ENCODE peak calls at places on chromosomes 7 and 10, in ten cellular contexts. One of them, this sample, is unnamed.

GRCh38 chr7:6227294-6227846 is 45.1 kb downstream of the CYTH3 start:
- DNase-seq in A549: no peak
- DNase-seq in vagina: no peak
- DNase-seq in tibial nerve: no peak
- DNase-seq in stomach: no peak
- DNase-seq in suprapubic skin: no peak
- DNase-seq in ovary: no peak
- DNase-seq in HCT116: no peak
- DNase-seq in adrenal gland: no peak
- DNase-seq in Peyer's patch: no peak
- DNase-seq in this sample: no peak

GRCh38 chr7:111210996-111211395 is 120.1 kb downstream of the LRRN3 start:
- DNase-seq in A549: no peak
- DNase-seq in vagina: no peak
- DNase-seq in suprapubic skin: no peak
- DNase-seq in adrenal gland: no peak
- DNase-seq in ovary: no peak
- DNase-seq in HCT116: no peak
- DNase-seq in stomach: no peak
- DNase-seq in Peyer's patch: no peak
- DNase-seq in tibial nerve: no peak
- DNase-seq in this sample: no peak

GRCh38 chr7:50393547-50394252 is 56.5 kb downstream of the FIGNL1 start:
- DNase-seq in vagina: no peak
- DNase-seq in adrenal gland: no peak
- DNase-seq in HCT116: no peak
- DNase-seq in tibial nerve: no peak
- DNase-seq in stomach: no peak
- DNase-seq in Peyer's patch: no peak
- DNase-seq in suprapubic skin: no peak
- DNase-seq in A549: no peak
- DNase-seq in ovary: no peak
- DNase-seq in this sample: no peak

GRCh38 chr7:6530626-6531491 is 20.4 kb downstream of the GRID2IP start:
- DNase-seq in stomach: peak
- DNase-seq in adrenal gland: no peak
- DNase-seq in HCT116: no peak
- DNase-seq in suprapubic skin: no peak
- DNase-seq in vagina: no peak
- DNase-seq in A549: no peak
- DNase-seq in tibial nerve: no peak
- DNase-seq in ovary: no peak
- DNase-seq in Peyer's patch: no peak
- DNase-seq in this sample: no peak

GRCh38 chr10:122560279-122560804 is at the start of gene DMBT1:
- DNase-seq in vagina: no peak
- DNase-seq in A549: no peak
- DNase-seq in adrenal gland: no peak
- DNase-seq in suprapubic skin: no peak
- DNase-seq in ovary: no peak
- DNase-seq in HCT116: no peak
- DNase-seq in Peyer's patch: no peak
- DNase-seq in tibial nerve: no peak
- DNase-seq in stomach: no peak
- DNase-seq in this sample: no peak

GRCh38 chr7:22255834-22256233 is 101.1 kb downstream of the RAPGEF5 start:
- DNase-seq in stomach: peak
- DNase-seq in tibial nerve: no peak
- DNase-seq in Peyer's patch: no peak
- DNase-seq in vagina: no peak
- DNase-seq in A549: no peak
- DNase-seq in suprapubic skin: no peak
- DNase-seq in HCT116: no peak
- DNase-seq in ovary: no peak
- DNase-seq in adrenal gland: no peak
- DNase-seq in this sample: no peak

GRCh38 chr10:104591451-104591850 is 49.6 kb upstream of the SORCS3 start:
- DNase-seq in A549: no peak
- DNase-seq in vagina: no peak
- DNase-seq in suprapubic skin: no peak
- DNase-seq in adrenal gland: no peak
- DNase-seq in ovary: no peak
- DNase-seq in tibial nerve: no peak
- DNase-seq in HCT116: no peak
- DNase-seq in stomach: no peak
- DNase-seq in Peyer's patch: no peak
- DNase-seq in this sample: no peak

GRCh38 chr10:107585630-107586029 is 421.1 kb upstream of the SORCS1 start:
- DNase-seq in suprapubic skin: no peak
- DNase-seq in stomach: no peak
- DNase-seq in HCT116: no peak
- DNase-seq in vagina: no peak
- DNase-seq in adrenal gland: no peak
- DNase-seq in ovary: no peak
- DNase-seq in A549: no peak
- DNase-seq in Peyer's patch: no peak
- DNase-seq in tibial nerve: no peak
- DNase-seq in this sample: no peak

GRCh38 chr7:158820656-158821055 is 8.7 kb downstream of the ESYT2 start:
- DNase-seq in Peyer's patch: no peak
- DNase-seq in HCT116: no peak
- DNase-seq in tibial nerve: no peak
- DNase-seq in stomach: no peak
- DNase-seq in vagina: no peak
- DNase-seq in suprapubic skin: no peak
- DNase-seq in ovary: no peak
- DNase-seq in A549: no peak
- DNase-seq in adrenal gland: no peak
- DNase-seq in this sample: no peak

GRCh38 chr7:158816271-158816670 is 13.0 kb downstream of the ESYT2 start:
- DNase-seq in vagina: no peak
- DNase-seq in suprapubic skin: no peak
- DNase-seq in adrenal gland: no peak
- DNase-seq in stomach: no peak
- DNase-seq in tibial nerve: no peak
- DNase-seq in HCT116: no peak
- DNase-seq in Peyer's patch: no peak
- DNase-seq in A549: no peak
- DNase-seq in ovary: no peak
- DNase-seq in this sample: no peak

GRCh38 chr7:158816995-158817394 is 12.3 kb downstream of the ESYT2 start:
- DNase-seq in adrenal gland: no peak
- DNase-seq in A549: no peak
- DNase-seq in stomach: peak
- DNase-seq in tibial nerve: no peak
- DNase-seq in vagina: no peak
- DNase-seq in ovary: no peak
- DNase-seq in Peyer's patch: peak
- DNase-seq in HCT116: no peak
- DNase-seq in suprapubic skin: no peak
- DNase-seq in this sample: no peak

GRCh38 chr7:158819571-158820203 is 9.6 kb downstream of the ESYT2 start:
- DNase-seq in adrenal gland: no peak
- DNase-seq in stomach: no peak
- DNase-seq in HCT116: no peak
- DNase-seq in tibial nerve: no peak
- DNase-seq in vagina: no peak
- DNase-seq in suprapubic skin: no peak
- DNase-seq in ovary: no peak
- DNase-seq in Peyer's patch: no peak
- DNase-seq in A549: no peak
- DNase-seq in this sample: no peak

DNA sequence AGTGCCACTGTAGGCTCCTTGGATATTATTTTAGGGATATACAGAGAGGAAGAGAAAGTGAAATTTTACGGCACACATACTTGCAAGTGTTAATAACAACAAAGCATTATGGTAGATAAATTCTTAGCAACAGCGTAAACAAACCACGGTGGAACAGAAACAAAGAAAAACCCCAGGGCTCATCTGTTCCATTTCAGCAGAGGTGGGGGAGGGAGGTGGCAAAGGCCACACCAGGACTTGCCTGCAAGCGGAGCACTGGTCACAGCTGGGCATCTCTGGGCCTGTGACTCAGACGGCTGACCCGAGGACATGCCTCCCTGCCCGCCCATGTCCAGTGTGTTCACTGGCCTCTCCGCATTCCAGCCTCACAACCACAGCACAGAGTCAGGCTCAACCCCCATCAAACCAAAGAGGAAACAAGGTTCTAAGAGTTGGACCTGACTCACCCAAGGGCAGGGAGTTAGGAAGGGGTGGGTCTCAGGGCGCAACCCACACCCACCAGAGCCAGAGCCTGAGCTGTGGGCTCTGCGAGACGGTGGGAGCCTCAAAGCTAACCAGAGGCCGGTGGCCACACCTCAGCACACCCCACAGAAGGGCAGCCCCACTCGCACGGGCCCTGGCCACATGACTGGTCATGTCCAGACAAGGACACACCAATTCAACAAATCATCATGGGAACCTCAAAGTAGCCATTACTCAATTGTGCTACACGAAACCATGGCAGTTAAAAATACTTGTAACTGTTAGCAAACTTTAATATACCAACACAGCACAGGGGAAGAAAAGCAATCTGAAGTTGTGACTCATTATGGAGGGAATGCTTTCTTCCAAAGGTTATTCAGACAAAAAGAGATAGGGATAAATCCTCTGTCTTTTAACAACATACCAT is 10.7 kb downstream of the ESYT2 start:
- DNase-seq in Peyer's patch: peak
- DNase-seq in HCT116: peak
- DNase-seq in A549: peak
- DNase-seq in tibial nerve: peak
- DNase-seq in stomach: peak
- DNase-seq in adrenal gland: peak
- DNase-seq in vagina: no peak
- DNase-seq in suprapubic skin: peak
- DNase-seq in ovary: peak
- DNase-seq in this sample: peak
- TF ChIP-seq POLR2A in Peyer's patch: no peak
- TF ChIP-seq POLR2A in HCT116: no peak
- TF ChIP-seq POLR2A in A549: peak
- TF ChIP-seq POLR2A in tibial nerve: no peak
- TF ChIP-seq POLR2A in stomach: no peak
- TF ChIP-seq POLR2A in adrenal gland: peak
- TF ChIP-seq POLR2A in vagina: no peak
- TF ChIP-seq POLR2A in suprapubic skin: peak
- TF ChIP-seq POLR2A in ovary: peak
- TF ChIP-seq POLR2A in this sample: peak

GRCh38 chr10:14470920-14471319 is 140.2 kb upstream of the FRMD4A start:
- DNase-seq in A549: no peak
- DNase-seq in HCT116: no peak
- DNase-seq in vagina: no peak
- DNase-seq in stomach: no peak
- DNase-seq in tibial nerve: no peak
- DNase-seq in ovary: no peak
- DNase-seq in suprapubic skin: no peak
- DNase-seq in adrenal gland: no peak
- DNase-seq in Peyer's patch: no peak
- DNase-seq in this sample: no peak
- TF ChIP-seq POLR2A in A549: no peak
- TF ChIP-seq POLR2A in HCT116: no peak
- TF ChIP-seq POLR2A in vagina: no peak
- TF ChIP-seq POLR2A in stomach: no peak
- TF ChIP-seq POLR2A in tibial nerve: no peak
- TF ChIP-seq POLR2A in ovary: no peak
- TF ChIP-seq POLR2A in suprapubic skin: no peak
- TF ChIP-seq POLR2A in adrenal gland: no peak
- TF ChIP-seq POLR2A in Peyer's patch: no peak
- TF ChIP-seq POLR2A in this sample: no peak

DNA sequence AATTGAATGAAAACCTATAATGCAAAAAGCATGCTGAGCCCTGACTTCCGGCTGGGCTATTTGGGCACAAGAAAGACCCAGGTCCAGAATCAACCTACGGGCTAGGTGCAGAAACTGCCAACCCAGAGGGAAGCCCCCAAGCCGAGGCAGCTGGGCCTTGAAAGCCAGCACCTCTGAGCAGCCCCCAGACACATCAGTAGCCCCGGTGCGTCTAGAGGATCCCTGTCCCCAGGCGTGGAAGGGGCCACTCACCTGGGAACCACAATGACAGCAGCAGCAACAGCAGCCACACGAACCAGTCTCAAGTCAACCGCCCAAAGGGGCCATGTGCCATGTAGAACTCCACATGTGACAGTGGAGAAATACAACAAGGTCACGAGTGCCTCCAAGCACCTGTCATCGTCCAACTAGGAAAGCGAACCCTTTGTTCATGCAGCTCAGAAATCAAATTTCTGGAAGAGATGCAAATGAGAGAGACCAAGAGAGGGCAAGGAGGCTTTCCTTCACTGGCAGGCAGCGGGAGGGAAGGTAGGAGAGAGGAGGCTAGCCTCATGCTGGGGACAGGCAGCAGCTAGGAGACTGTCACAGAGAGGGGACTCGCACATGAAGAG is 57.5 kb upstream of the CHST15 start:
- DNase-seq in vagina: no peak
- DNase-seq in Peyer's patch: no peak
- DNase-seq in adrenal gland: peak
- DNase-seq in tibial nerve: no peak
- DNase-seq in HCT116: no peak
- DNase-seq in A549: no peak
- DNase-seq in suprapubic skin: no peak
- DNase-seq in ovary: peak
- DNase-seq in stomach: no peak
- DNase-seq in this sample: no peak
- TF ChIP-seq POLR2A in vagina: no peak
- TF ChIP-seq POLR2A in Peyer's patch: no peak
- TF ChIP-seq POLR2A in adrenal gland: no peak
- TF ChIP-seq POLR2A in tibial nerve: no peak
- TF ChIP-seq POLR2A in HCT116: no peak
- TF ChIP-seq POLR2A in A549: no peak
- TF ChIP-seq POLR2A in suprapubic skin: no peak
- TF ChIP-seq POLR2A in ovary: no peak
- TF ChIP-seq POLR2A in stomach: no peak
- TF ChIP-seq POLR2A in this sample: no peak

GRCh38 chr7:140239653-140239935 is 62.8 kb upstream of the KDM7A start:
- DNase-seq in ovary: no peak
- DNase-seq in adrenal gland: no peak
- DNase-seq in tibial nerve: no peak
- DNase-seq in suprapubic skin: no peak
- DNase-seq in A549: no peak
- DNase-seq in HCT116: no peak
- DNase-seq in stomach: no peak
- DNase-seq in Peyer's patch: no peak
- DNase-seq in vagina: no peak
- DNase-seq in this sample: no peak

GRCh38 chr7:140236626-140237025 is 59.8 kb upstream of the KDM7A start:
- DNase-seq in A549: no peak
- DNase-seq in tibial nerve: no peak
- DNase-seq in suprapubic skin: no peak
- DNase-seq in stomach: no peak
- DNase-seq in HCT116: no peak
- DNase-seq in adrenal gland: no peak
- DNase-seq in vagina: no peak
- DNase-seq in ovary: no peak
- DNase-seq in Peyer's patch: no peak
- DNase-seq in this sample: no peak

GRCh38 chr7:140242057-140243031 is 65.6 kb upstream of the KDM7A start:
- DNase-seq in adrenal gland: peak
- DNase-seq in HCT116: no peak
- DNase-seq in stomach: peak
- DNase-seq in A549: no peak
- DNase-seq in vagina: no peak
- DNase-seq in ovary: no peak
- DNase-seq in tibial nerve: no peak
- DNase-seq in suprapubic skin: no peak
- DNase-seq in Peyer's patch: peak
- DNase-seq in this sample: no peak

GRCh38 chr7:140237390-140237789 is 60.6 kb upstream of the KDM7A start:
- DNase-seq in ovary: no peak
- DNase-seq in adrenal gland: no peak
- DNase-seq in tibial nerve: no peak
- DNase-seq in suprapubic skin: no peak
- DNase-seq in HCT116: no peak
- DNase-seq in Peyer's patch: no peak
- DNase-seq in stomach: no peak
- DNase-seq in A549: no peak
- DNase-seq in vagina: no peak
- DNase-seq in this sample: no peak

DNA sequence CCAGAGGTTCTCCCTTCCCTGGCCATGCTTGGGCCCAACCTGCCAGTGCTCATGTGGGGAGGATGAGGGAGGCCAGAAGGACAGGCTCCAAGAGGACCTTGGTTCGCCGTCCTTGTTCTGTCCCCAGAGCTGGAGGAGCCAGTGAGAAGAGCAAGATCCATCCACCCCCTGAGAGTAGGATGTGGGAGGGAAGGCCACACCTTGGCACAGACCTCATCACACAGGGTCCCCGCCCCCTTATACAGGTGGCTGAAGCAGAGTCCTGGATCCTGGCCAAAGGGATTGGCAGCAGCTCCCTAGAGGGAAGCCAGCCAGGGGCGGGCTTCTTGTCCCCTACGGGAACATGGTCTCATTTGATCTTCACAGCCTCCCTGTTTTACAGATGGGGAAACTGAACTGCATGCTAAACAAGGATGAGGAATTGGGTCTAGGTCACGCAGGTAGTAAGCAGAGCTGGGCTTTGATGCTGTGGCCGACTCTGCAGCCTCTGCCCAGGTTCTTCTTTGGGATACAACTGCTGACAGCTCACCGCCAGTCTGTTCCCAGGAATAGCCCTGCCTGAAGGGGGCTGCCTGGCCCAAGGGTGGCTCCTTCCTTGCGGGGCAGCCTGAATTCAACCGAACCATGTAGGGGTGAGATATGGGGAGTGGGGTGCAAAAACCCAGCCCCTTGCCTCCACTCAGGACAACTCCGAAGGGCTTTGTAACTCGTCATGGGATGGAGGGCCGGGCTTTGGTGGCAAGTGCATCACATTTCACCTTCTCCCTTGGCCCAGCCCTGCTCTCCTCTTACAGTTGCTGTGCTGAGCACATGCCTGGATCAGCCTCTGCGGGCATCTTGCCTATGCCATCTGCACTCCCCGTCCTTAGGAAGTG is 62.2 kb upstream of the KDM7A start:
- DNase-seq in HCT116: no peak
- DNase-seq in A549: no peak
- DNase-seq in vagina: no peak
- DNase-seq in ovary: no peak
- DNase-seq in stomach: peak
- DNase-seq in Peyer's patch: peak
- DNase-seq in tibial nerve: no peak
- DNase-seq in adrenal gland: no peak
- DNase-seq in suprapubic skin: no peak
- DNase-seq in this sample: no peak
- TF ChIP-seq POLR2A in HCT116: no peak
- TF ChIP-seq POLR2A in A549: no peak
- TF ChIP-seq POLR2A in vagina: no peak
- TF ChIP-seq POLR2A in ovary: no peak
- TF ChIP-seq POLR2A in stomach: no peak
- TF ChIP-seq POLR2A in Peyer's patch: no peak
- TF ChIP-seq POLR2A in tibial nerve: no peak
- TF ChIP-seq POLR2A in adrenal gland: no peak
- TF ChIP-seq POLR2A in suprapubic skin: no peak
- TF ChIP-seq POLR2A in this sample: no peak

This sample was measured in esophagus squamous epithelium.